ENCODE peak calls at places on chromosomes 13 and 19, in six cellular contexts. Z is fibroblast of the aortic adventitia; F is brain pericyte; H is stimulated activated CD4-positive, alpha-beta T cell treated with anti-CD3 and anti-CD28 coated beads, Interleukin-1b, Interleukin-23, amount 100 ng/mL, for 48 hours; K is NCI-H510A treated with DMSO at 0.1 percent for 48 hours; E is NCI-H1694. Y is an unnamed sample.

GRCh38 chr19:41815301-41815700 is 18.9 kb downstream of the CEACAM3 start:
- DNase-seq in E (no peak), H (no peak), F (no peak), K (no peak), Z (no peak), Y (no peak)

GRCh38 chr13:30194906-30195305 is 112.4 kb downstream of the KATNAL1 start:
- DNase-seq in H (no peak), K (no peak), E (no peak), F (no peak), Z (peak; percentile 9), Y (no peak)

GRCh38 chr13:79382545-79383275 is 23.3 kb downstream of the RBM26 start:
- DNase-seq in H (no peak), Z (no peak), F (no peak), E (no peak), K (no peak), Y (no peak)

GRCh38 chr13:113630804-113631203 is 27.2 kb downstream of the ATP4B start:
- DNase-seq in F (no peak), E (no peak), Z (no peak), H (no peak), K (no peak), Y (no peak)

GRCh38 chr19:51018745-51019543 is 565 bp downstream of the KLK10 start:
- DNase-seq in F (no peak), E (no peak), Z (no peak), H (no peak), K (no peak), Y (no peak)

GRCh38 chr13:46354143-46355087 is 32.6 kb downstream of the RUBCNL start:
- DNase-seq in F (peak; percentile 80), H (peak; percentile 43), K (no peak), Z (peak; percentile 94), E (no peak), Y (no peak)

GRCh38 chr13:113635709-113636108 is 22.3 kb downstream of the ATP4B start:
- DNase-seq in E (no peak), Z (no peak), H (no peak), F (no peak), K (no peak), Y (no peak)

GRCh38 chr19:40247178-40247577 is 20.7 kb upstream of the CCNP start:
- DNase-seq in F (no peak), E (no peak), Z (no peak), K (no peak), H (no peak), Y (no peak)

GRCh38 chr13:36421447-36421846 is 10.8 kb upstream of the CCNA1 start:
- DNase-seq in K (no peak), F (no peak), E (no peak), Z (peak; percentile 43), H (no peak), Y (no peak)

GRCh38 chr19:6963937-6964336 is 57.3 kb downstream of the MBD3L2B start:
- DNase-seq in Z (no peak), H (peak; percentile 43), E (no peak), F (no peak), K (no peak), Y (no peak)

GRCh38 chr19:48501961-48502719 is 9.5 kb downstream of the LMTK3 start:
- DNase-seq in F (no peak), E (no peak), K (peak; percentile 27), H (peak; percentile 84), Z (no peak), Y (peak; percentile 97)

GRCh38 chr13:67049744-67050143 is 180.4 kb downstream of the PCDH9 start:
- DNase-seq in E (no peak), Z (no peak), F (no peak), K (no peak), H (no peak), Y (no peak)

GRCh38 chr19:18274776-18275356 is 614 bp upstream of the IQCN start:
- DNase-seq in K (no peak), E (no peak), F (no peak), Z (peak; percentile 91), H (no peak), Y (no peak)

GRCh38 chr13:86684402-86684801 is 885.2 kb upstream of the SLITRK6 start:
- DNase-seq in Z (no peak), H (no peak), F (no peak), K (peak; percentile 9), E (no peak), Y (no peak)

GRCh38 chr13:112931028-112931934 is 37.7 kb upstream of the MCF2L start:
- DNase-seq in F (no peak), K (peak; percentile 93), H (no peak), E (peak; percentile 44), Z (peak; percentile 67), Y (no peak)

GRCh38 chr13:111252449-111253124 is 67.9 kb upstream of the TEX29 start:
- DNase-seq in K (no peak), F (no peak), H (no peak), E (no peak), Z (peak; percentile 4), Y (no peak)

GRCh38 chr13:27533155-27533643 is 82.8 kb upstream of the MTIF3 start:
- DNase-seq in E (no peak), K (no peak), Z (peak; percentile 69), F (peak; percentile 37), H (peak; percentile 29), Y (no peak)

GRCh38 chr13:21181671-21182070 is 5.2 kb downstream of the MRPL57 start:
- DNase-seq in E (no peak), K (no peak), Z (no peak), F (no peak), H (no peak), Y (no peak)

GRCh38 chr13:96837809-96838208 is 156.5 kb downstream of the OXGR1 start:
- DNase-seq in Z (no peak), K (no peak), H (no peak), F (no peak), E (no peak), Y (no peak)

GRCh38 chr13:98195054-98195791 is 18.2 kb upstream of the RNF113B start:
- DNase-seq in K (no peak), E (no peak), F (no peak), H (no peak), Z (no peak), Y (no peak)

GRCh38 chr13:35554972-35555623 is 78.6 kb upstream of the MAB21L1 start:
- DNase-seq in E (no peak), F (no peak), Z (no peak), K (no peak), H (no peak), Y (no peak)

GRCh38 chr19:11767633-11768133 is 883 bp downstream of the ZNF441 start:
- DNase-seq in H (peak; percentile 20), K (no peak), Z (peak; percentile 38), F (no peak), E (no peak), Y (no peak)

GRCh38 chr19:16034180-16034579 is 42.1 kb upstream of the TPM4 start:
- DNase-seq in F (no peak), H (no peak), Z (no peak), E (no peak), K (no peak), Y (no peak)

GRCh38 chr13:79837741-79838450 is 356.9 kb downstream of the NDFIP2 start:
- DNase-seq in E (no peak), K (no peak), Z (peak; percentile 70), F (no peak), H (no peak), Y (no peak)

GRCh38 chr13:42924290-42924803 is 67.7 kb downstream of the EPSTI1 start:
- DNase-seq in Z (no peak), E (no peak), F (no peak), K (peak; percentile 49), H (no peak), Y (no peak)

GRCh38 chr19:49331616-49332055 is 3.6 kb upstream of the CD37 start:
- DNase-seq in E (no peak), F (no peak), K (no peak), H (peak; percentile 75), Z (peak; percentile 46), Y (no peak)

GRCh38 chr13:36369268-36370107 is 23.3 kb upstream of the SPART start:
- DNase-seq in Z (peak; percentile 82), H (no peak), K (no peak), E (no peak), F (no peak), Y (no peak)

GRCh38 chr19:29283366-29283765 is 70.4 kb upstream of the UQCRFS1 start:
- DNase-seq in Z (no peak), H (no peak), E (no peak), K (no peak), F (no peak), Y (no peak)

GRCh38 chr13:47480941-47481340 is 520.1 kb downstream of the SUCLA2 start:
- DNase-seq in F (no peak), E (no peak), H (no peak), K (no peak), Z (no peak), Y (no peak)

GRCh38 chr19:32877977-32878745 is 8.6 kb upstream of the SLC7A9 start:
- DNase-seq in E (no peak), Z (no peak), F (no peak), H (no peak), K (no peak), Y (no peak)